ENCODE peak calls at places on chromosomes 16 and 17, in four cellular contexts. P is PC-3, O is heart right ventricle, D is dorsolateral prefrontal cortex. B is an unnamed sample. For H3K27me3, the result is how much of the 10 kb centered on the place peaks cover.

GRCh38 chr16:12646490-12647274 is 157.0 kb downstream of the CPPED1 start:
- DNase-seq in P (no peak), O (no peak), D (peak), B (peak)

GRCh38 chr16:21159281-21159951 is 942 bp downstream of the LDAF1 start:
- DNase-seq in O (peak), D (no peak), P (peak), B (no peak)

GRCh38 chr17:46121165-46121764 is 72.0 kb downstream of the KANSL1 start:
- DNase-seq in D (no peak), P (no peak), O (no peak), B (no peak)

GRCh38 chr16:66521227-66521626 is 28.7 kb downstream of the TK2 start:
- DNase-seq in P (no peak), O (no peak), D (no peak), B (no peak)

GRCh38 chr17:47205419-47205963 is 3.7 kb upstream of the MYL4 start:
- DNase-seq in P (no peak), O (peak), D (no peak), B (peak)

GRCh38 chr17:44320066-44320465 is 4.6 kb downstream of the SLC25A39 start:
- DNase-seq in D (no peak), P (no peak), O (no peak), B (no peak)

GRCh38 chr17:71900830-71901229 is 220.0 kb upstream of the SOX9 start:
- DNase-seq in D (no peak), P (peak), O (no peak), B (no peak)

GRCh38 chr16:75227361-75228142 is 8.8 kb downstream of the CTRB1 start:
- DNase-seq in D (no peak), P (no peak), O (no peak), B (no peak)

GRCh38 chr17:50935201-50936124 is 69.3 kb upstream of the TOB1 start:
- DNase-seq in P (peak), D (peak), O (peak), B (no peak)

GRCh38 chr17:3890082-3890892 is 2.6 kb downstream of the CAMKK1 start:
- DNase-seq in O (peak), P (peak), D (no peak), B (peak)

GRCh38 chr16:85245307-85246172 is 133.3 kb upstream of the CIBAR2 start:
- DNase-seq in D (peak), P (peak), O (peak), B (no peak)

GRCh38 chr17:45952814-45953320 is 46.2 kb upstream of the STH start:
- DNase-seq in O (no peak), P (no peak), D (no peak), B (no peak)

GRCh38 chr17:76683921-76684745 is 26.6 kb downstream of the MXRA7 start:
- DNase-seq in P (no peak), D (no peak), O (no peak), B (no peak)

GRCh38 chr16:67170168-67170947 is at the start of gene NOL3:
- DNase-seq in O (peak), P (peak), D (no peak), B (no peak)

GRCh38 chr17:68468785-68469184 is 11.5 kb upstream of the WIPI1 start:
- DNase-seq in P (no peak), O (no peak), D (no peak), B (no peak)

GRCh38 chr17:30555942-30556341 is 78.7 kb downstream of the GOSR1 start:
- DNase-seq in D (no peak), P (no peak), O (no peak), B (no peak)

GRCh38 chr17:72515291-72516065 is 394.7 kb downstream of the SOX9 start:
- DNase-seq in O (no peak), P (no peak), D (no peak), B (no peak)

GRCh38 chr17:14753383-14753782 is 452.5 kb downstream of the HS3ST3B1 start:
- DNase-seq in O (no peak), P (no peak), D (no peak), B (no peak)

GRCh38 chr17:4617090-4617489 is 24.4 kb downstream of the ALOX15 start:
- DNase-seq in O (no peak), D (no peak), P (no peak), B (no peak)

GRCh38 chr17:60065867-60066266 is 12.9 kb downstream of the HEATR6 start:
- DNase-seq in D (no peak), P (peak), O (no peak), B (no peak)

GRCh38 chr17:41812176-41813038 is at the start of gene FKBP10:
- DNase-seq in D (no peak), P (peak), O (peak), B (no peak)

GRCh38 chr16:30585022-30585399 is 486 bp downstream of the ZNF785 start:
- DNase-seq in D (no peak), P (peak), O (no peak), B (no peak)

GRCh38 chr16:1416521-1416941 is 2.0 kb upstream of the UNKL start:
- DNase-seq in D (no peak), O (no peak), P (peak), B (no peak)

GRCh38 chr16:15539197-15539596 is 103.8 kb downstream of the MARF1 start:
- DNase-seq in P (no peak), O (no peak), D (no peak), B (no peak)

GRCh38 chr17:3916825-3917224 is 560 bp upstream of the P2RX1 start:
- DNase-seq in O (no peak), D (no peak), P (no peak), B (no peak)

GRCh38 chr17:19345486-19346350 is 16.8 kb downstream of the B9D1 start:
- DNase-seq in O (no peak), D (peak), P (no peak), B (no peak)

GRCh38 chr17:46975287-46975686 is 3.8 kb downstream of the RPRML start:
- DNase-seq in D (no peak), P (no peak), O (no peak), B (no peak)

GRCh38 chr16:75054556-75054947 is 55.7 kb downstream of the ZNRF1 start:
- DNase-seq in O (no peak), P (no peak), D (no peak), B (no peak)

GRCh38 chr16:87648236-87648635 is 45.9 kb downstream of the JPH3 start:
- DNase-seq in P (no peak), O (no peak), D (no peak), B (no peak)

GRCh38 chr17:1972429-1973160 is 52.5 kb downstream of the RTN4RL1 start:
- DNase-seq in P (no peak), O (no peak), D (no peak), B (no peak)

GRCh38 chr16:1781758-1782407 is 488 bp downstream of the SPSB3 start:
- DNase-seq in P (no peak), O (peak), D (no peak), B (no peak)

GRCh38 chr17:12047977-12048376 is 27.3 kb downstream of the MAP2K4 start:
- DNase-seq in O (no peak), D (no peak), P (peak), B (no peak)

GRCh38 chr17:50028207-50029120 is 27.4 kb upstream of the ITGA3 start:
- DNase-seq in P (peak), O (no peak), D (no peak), B (no peak)

GRCh38 chr16:10584956-10585561 is 4.7 kb upstream of the EMP2 start:
- DNase-seq in P (peak), D (no peak), O (no peak), B (no peak)

DNA sequence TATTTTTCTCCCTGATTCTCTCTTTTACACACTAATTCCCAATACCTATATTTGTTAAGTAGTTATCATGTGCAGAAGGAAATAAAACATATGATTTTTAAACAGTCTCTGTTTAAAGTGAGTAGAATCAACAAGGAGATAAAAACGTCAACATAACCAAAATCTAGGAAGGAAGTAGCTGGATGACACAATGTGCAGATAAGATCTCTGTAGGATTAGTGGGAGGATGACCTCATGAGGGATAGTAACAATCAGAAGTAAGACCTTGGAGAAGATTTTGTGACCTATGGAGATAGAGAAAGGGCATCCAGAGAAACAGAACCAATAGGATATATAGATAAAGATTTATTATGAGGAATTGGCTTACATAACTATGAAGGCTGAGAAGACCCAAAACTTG is 262.6 kb upstream of the CDH11 start:
- DNase-seq in D (no peak), P (no peak), O (no peak), B (no peak)
- TF ChIP-seq CTCF in D (no peak), P (no peak), O (no peak), B (no peak)

GRCh38 chr17:37742114-37742761 is 2.6 kb downstream of the HNF1B start:
- DNase-seq in D (no peak), P (peak), O (no peak), B (no peak)

GRCh38 chr17:37742762-37743611 is 1.9 kb downstream of the HNF1B start:
- DNase-seq in D (no peak), P (peak), O (no peak), B (no peak)

GRCh38 chr17:37740861-37741260 is 4.0 kb downstream of the HNF1B start:
- DNase-seq in P (no peak), D (no peak), O (no peak), B (no peak)

GRCh38 chr17:37743612-37743874 is 1.3 kb downstream of the HNF1B start:
- DNase-seq in D (no peak), O (no peak), P (no peak), B (no peak)

GRCh38 chr17:37741334-37742113 is 3.3 kb downstream of the HNF1B start:
- DNase-seq in D (no peak), P (peak), O (no peak), B (no peak)
- H3K4me3 ChIP-seq in D (no peak), P (peak), O (peak), B (no peak)

GRCh38 chr16:58433569-58433951 is 41.3 kb downstream of the GINS3 start:
- DNase-seq in O (no peak), D (no peak), P (no peak), B (no peak)
- H3K27me3 ChIP-seq in O (under half), D (under half), P (under half), B (under half)

GRCh38 chr16:13856398-13856797 is 63.6 kb upstream of the ERCC4 start:
- DNase-seq in D (no peak), P (no peak), O (no peak), B (no peak)
- TF ChIP-seq CTCF in D (no peak), P (no peak), O (no peak), B (no peak)

GRCh38 chr16:56988948-56989945 is at the start of gene NLRC5:
- DNase-seq in O (peak), D (peak), P (peak), B (no peak)
- H3K4me3 ChIP-seq in O (peak), D (peak), P (peak), B (peak)

GRCh38 chr17:935485-935884 is 44.1 kb downstream of the NXN start:
- DNase-seq in P (peak), O (no peak), D (no peak), B (no peak)

GRCh38 chr17:929547-929946 is 50.0 kb downstream of the NXN start:
- DNase-seq in D (no peak), O (no peak), P (no peak), B (no peak)

GRCh38 chr17:927611-928461 is 51.7 kb downstream of the NXN start:
- DNase-seq in P (peak), D (no peak), O (no peak), B (peak)

GRCh38 chr17:930258-930657 is 49.3 kb downstream of the NXN start:
- DNase-seq in P (peak), D (no peak), O (no peak), B (no peak)

DNA sequence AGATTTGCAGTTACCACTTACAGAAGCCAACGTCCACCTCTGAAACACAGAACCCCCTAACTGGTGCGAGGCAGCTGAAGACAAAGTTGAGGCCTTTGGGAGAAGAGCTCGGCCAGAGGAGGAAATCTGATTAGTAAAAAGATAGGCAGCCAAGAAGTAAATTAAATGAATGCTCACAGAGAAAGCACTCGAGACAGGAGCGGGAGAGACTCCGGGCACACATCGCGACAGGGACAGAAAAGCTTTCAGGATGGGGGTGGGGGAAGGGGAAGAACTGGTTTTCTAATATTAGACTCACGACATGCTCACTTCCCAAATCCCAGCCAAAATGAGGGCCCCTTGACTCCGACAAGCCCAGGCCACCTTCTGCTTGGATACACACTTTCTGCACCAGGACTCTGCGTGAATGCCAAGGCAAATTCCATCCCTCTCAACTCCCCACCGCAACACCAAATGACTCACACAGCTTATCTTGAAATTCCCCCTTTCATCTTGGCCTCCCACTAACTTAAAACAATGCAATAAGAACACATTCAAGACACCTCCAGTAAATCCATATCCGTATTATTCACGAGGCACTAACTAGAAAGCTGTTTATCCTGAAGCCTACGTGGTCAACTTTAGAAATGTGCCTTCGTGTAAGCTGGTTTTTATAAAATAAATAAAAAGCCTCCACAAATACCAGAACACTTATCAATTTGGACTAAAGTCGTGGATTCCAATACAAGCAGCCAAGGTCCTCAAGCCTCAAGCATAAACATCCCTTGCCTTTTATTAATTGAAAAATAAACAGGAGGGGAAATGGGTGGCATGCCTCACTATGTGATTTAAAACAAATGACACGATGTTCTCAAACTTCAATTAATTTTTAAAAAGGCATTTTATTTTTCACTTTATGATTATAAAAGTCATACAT is 46.1 kb downstream of the NXN start:
- DNase-seq in D (no peak), O (no peak), P (peak), B (peak)
- H3K27me3 ChIP-seq in D (under half), O (under half), P (under half), B (under half)

DNA sequence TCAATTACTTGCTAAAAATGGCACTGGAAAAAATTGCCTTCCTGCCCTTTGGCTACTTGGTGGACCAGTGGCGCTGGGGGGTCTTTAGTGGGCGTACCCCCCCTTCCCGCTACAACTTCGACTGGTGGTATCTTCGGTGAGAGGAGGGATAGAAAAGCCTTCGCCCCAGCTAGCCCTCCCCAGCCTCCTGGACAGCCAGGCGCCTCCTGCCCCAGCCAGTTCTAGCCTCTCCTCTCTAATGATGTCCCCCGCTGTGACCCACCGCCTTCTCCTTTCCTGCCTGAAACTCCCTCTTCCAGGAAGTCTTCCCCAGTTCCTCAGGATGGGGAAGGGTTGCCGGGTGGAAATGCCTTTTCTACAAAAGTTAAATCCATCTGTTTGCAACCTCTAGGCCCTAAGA is 6.2 kb downstream of the ACE start:
- DNase-seq in O (no peak), P (no peak), D (no peak), B (no peak)
- TF ChIP-seq CTCF in O (no peak), P (no peak), D (no peak), B (no peak)

GRCh38 chr16:56192971-56193936 is 2.0 kb downstream of the GNAO1 start:
- DNase-seq in P (no peak), D (no peak), O (no peak), B (no peak)
- H3K4me3 ChIP-seq in P (no peak), D (peak), O (peak), B (peak)

GRCh38 chr17:7084058-7084457 is 4.0 kb upstream of the CLEC10A start:
- DNase-seq in P (no peak), O (no peak), D (no peak), B (no peak)
- H3K27me3 ChIP-seq in P (under half), O (under half), D (under half), B (under half)